ENCODE peak calls at places on chromosomes 2 and 18, in five cellular contexts. One of them, this sample, is unnamed. For H3K4me1, the result is how much of the 10 kb centered on the place peaks cover.

GRCh38 chr2:120818441-120818920 is 82.8 kb downstream of the GLI2 start:
- DNase-seq in adrenal gland: peak
- DNase-seq in hepatocyte: no peak
- DNase-seq in endothelial cell of umbilical vein: no peak
- DNase-seq in right lobe of liver: peak
- DNase-seq in this sample: peak

GRCh38 chr18:79684787-79685186 is 5.2 kb downstream of the CTDP1 start:
- DNase-seq in endothelial cell of umbilical vein: peak
- DNase-seq in adrenal gland: no peak
- DNase-seq in right lobe of liver: no peak
- DNase-seq in hepatocyte: no peak
- DNase-seq in this sample: no peak

GRCh38 chr2:69939722-69940121 is 21.7 kb downstream of the ASPRV1 start:
- DNase-seq in endothelial cell of umbilical vein: no peak
- DNase-seq in adrenal gland: no peak
- DNase-seq in right lobe of liver: no peak
- DNase-seq in hepatocyte: no peak
- DNase-seq in this sample: no peak

GRCh38 chr18:2846241-2846637 is 567 bp upstream of the EMILIN2 start:
- DNase-seq in right lobe of liver: no peak
- DNase-seq in endothelial cell of umbilical vein: peak
- DNase-seq in adrenal gland: no peak
- DNase-seq in hepatocyte: peak
- DNase-seq in this sample: peak

GRCh38 chr2:234880551-234881211 is 71.1 kb upstream of the SH3BP4 start:
- DNase-seq in right lobe of liver: peak
- DNase-seq in endothelial cell of umbilical vein: peak
- DNase-seq in adrenal gland: peak
- DNase-seq in hepatocyte: peak
- DNase-seq in this sample: peak

GRCh38 chr2:197708331-197708730 is 3.2 kb downstream of the MARS2 start:
- DNase-seq in right lobe of liver: no peak
- DNase-seq in hepatocyte: peak
- DNase-seq in endothelial cell of umbilical vein: peak
- DNase-seq in adrenal gland: no peak
- DNase-seq in this sample: peak

GRCh38 chr2:219058541-219059374 is 2.0 kb downstream of the IHH start:
- DNase-seq in adrenal gland: peak
- DNase-seq in right lobe of liver: peak
- DNase-seq in endothelial cell of umbilical vein: no peak
- DNase-seq in hepatocyte: peak
- DNase-seq in this sample: peak

GRCh38 chr2:238518127-238518827 is 91.5 kb downstream of the ASB1 start:
- DNase-seq in adrenal gland: no peak
- DNase-seq in right lobe of liver: peak
- DNase-seq in hepatocyte: no peak
- DNase-seq in endothelial cell of umbilical vein: no peak
- DNase-seq in this sample: peak

GRCh38 chr2:85662899-85663683 is 4.9 kb downstream of the SFTPB start:
- DNase-seq in adrenal gland: peak
- DNase-seq in hepatocyte: peak
- DNase-seq in endothelial cell of umbilical vein: peak
- DNase-seq in right lobe of liver: no peak
- DNase-seq in this sample: peak

GRCh38 chr2:176637497-176638166 is 368.4 kb downstream of the MTX2 start:
- DNase-seq in right lobe of liver: peak
- DNase-seq in adrenal gland: peak
- DNase-seq in hepatocyte: peak
- DNase-seq in endothelial cell of umbilical vein: peak
- DNase-seq in this sample: peak

GRCh38 chr18:65269375-65269774 is 481.4 kb upstream of the CDH7 start:
- DNase-seq in right lobe of liver: no peak
- DNase-seq in adrenal gland: peak
- DNase-seq in hepatocyte: no peak
- DNase-seq in endothelial cell of umbilical vein: no peak
- DNase-seq in this sample: no peak

GRCh38 chr18:68397241-68398035 is 317.5 kb downstream of the TMX3 start:
- DNase-seq in endothelial cell of umbilical vein: peak
- DNase-seq in hepatocyte: no peak
- DNase-seq in adrenal gland: no peak
- DNase-seq in right lobe of liver: no peak
- DNase-seq in this sample: peak

GRCh38 chr2:241229563-241230401 is 41.3 kb downstream of the ANO7 start:
- DNase-seq in hepatocyte: no peak
- DNase-seq in endothelial cell of umbilical vein: no peak
- DNase-seq in adrenal gland: peak
- DNase-seq in right lobe of liver: peak
- DNase-seq in this sample: no peak

GRCh38 chr2:154568413-154568812 is 130.1 kb upstream of the KCNJ3 start:
- DNase-seq in right lobe of liver: no peak
- DNase-seq in hepatocyte: no peak
- DNase-seq in endothelial cell of umbilical vein: no peak
- DNase-seq in adrenal gland: no peak
- DNase-seq in this sample: no peak

GRCh38 chr2:69131452-69131851 is 118.5 kb downstream of the ANTXR1 start:
- DNase-seq in adrenal gland: no peak
- DNase-seq in hepatocyte: no peak
- DNase-seq in endothelial cell of umbilical vein: no peak
- DNase-seq in right lobe of liver: no peak
- DNase-seq in this sample: no peak

GRCh38 chr2:171874517-171874916 is 19.5 kb downstream of the SLC25A12 start:
- DNase-seq in endothelial cell of umbilical vein: no peak
- DNase-seq in hepatocyte: no peak
- DNase-seq in right lobe of liver: no peak
- DNase-seq in adrenal gland: no peak
- DNase-seq in this sample: no peak

GRCh38 chr2:176188218-176188968 is at the start of gene HOXD1:
- DNase-seq in hepatocyte: peak
- DNase-seq in right lobe of liver: no peak
- DNase-seq in endothelial cell of umbilical vein: peak
- DNase-seq in adrenal gland: peak
- DNase-seq in this sample: peak

GRCh38 chr2:240784629-240785423 is 35.2 kb downstream of the KIF1A start:
- DNase-seq in right lobe of liver: peak
- DNase-seq in adrenal gland: no peak
- DNase-seq in hepatocyte: no peak
- DNase-seq in endothelial cell of umbilical vein: no peak
- DNase-seq in this sample: no peak

GRCh38 chr2:4745596-4745995 is 946.6 kb upstream of the SOX11 start:
- DNase-seq in hepatocyte: no peak
- DNase-seq in endothelial cell of umbilical vein: no peak
- DNase-seq in right lobe of liver: no peak
- DNase-seq in adrenal gland: no peak
- DNase-seq in this sample: no peak

GRCh38 chr2:15818881-15819280 is 121.5 kb upstream of the MYCN start:
- DNase-seq in hepatocyte: no peak
- DNase-seq in right lobe of liver: no peak
- DNase-seq in endothelial cell of umbilical vein: no peak
- DNase-seq in adrenal gland: no peak
- DNase-seq in this sample: no peak

GRCh38 chr2:45182667-45183620 is 173.7 kb upstream of the SIX2 start:
- DNase-seq in endothelial cell of umbilical vein: no peak
- DNase-seq in right lobe of liver: no peak
- DNase-seq in hepatocyte: no peak
- DNase-seq in adrenal gland: no peak
- DNase-seq in this sample: peak

GRCh38 chr2:199583676-199584075 is 125.9 kb upstream of the SATB2 start:
- DNase-seq in right lobe of liver: no peak
- DNase-seq in adrenal gland: no peak
- DNase-seq in hepatocyte: no peak
- DNase-seq in endothelial cell of umbilical vein: no peak
- DNase-seq in this sample: no peak

DNA sequence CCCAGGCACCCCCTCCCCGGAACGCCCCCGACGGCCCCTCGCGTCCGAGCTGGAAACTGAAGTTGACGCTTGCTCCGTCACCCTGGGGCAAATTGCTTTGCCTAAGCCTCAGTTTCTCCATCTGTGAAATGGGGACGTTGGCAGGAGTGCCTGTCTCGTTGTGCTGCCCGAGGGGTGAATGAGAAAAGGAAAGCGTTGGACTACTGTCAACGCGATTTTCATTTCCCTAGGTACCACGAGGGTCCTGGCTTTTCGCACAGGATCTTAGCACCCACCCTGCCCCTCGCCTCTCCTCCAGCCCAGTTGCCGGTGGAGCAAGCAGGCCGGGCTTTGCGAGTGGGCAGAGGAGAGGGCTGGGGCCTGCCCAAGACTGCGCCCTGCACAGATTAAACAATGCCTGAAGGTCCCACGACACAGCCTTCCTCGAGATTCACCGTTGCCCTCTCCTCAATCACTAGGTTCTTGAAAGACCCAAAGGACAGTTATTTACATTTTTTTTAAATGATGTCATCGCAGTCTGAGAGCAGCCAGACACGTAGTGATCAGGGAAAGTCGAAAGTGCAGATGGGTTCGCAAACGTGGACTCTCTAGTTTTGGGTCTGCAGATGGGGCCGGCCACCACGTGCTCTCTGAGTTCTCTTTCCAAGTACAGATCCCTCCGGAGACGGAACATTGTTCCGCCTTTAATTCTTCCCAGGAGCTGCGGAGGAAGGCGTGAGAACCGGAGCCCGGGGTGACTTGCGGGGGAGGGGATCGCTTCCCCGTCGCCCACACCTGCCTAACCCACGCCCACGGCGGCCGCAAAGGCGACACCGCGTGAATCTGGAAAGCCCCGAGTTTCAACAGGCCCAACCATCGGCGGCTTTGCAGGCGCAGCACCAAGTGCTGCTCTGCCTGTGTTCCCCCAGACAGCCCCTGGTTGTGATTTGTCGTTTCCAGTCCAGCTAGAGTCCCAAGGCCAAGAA is 54.1 kb downstream of the PKDCC start:
- DNase-seq in right lobe of liver: peak
- DNase-seq in endothelial cell of umbilical vein: peak
- DNase-seq in adrenal gland: peak
- DNase-seq in hepatocyte: peak
- DNase-seq in this sample: peak
- H3K4me1 ChIP-seq in right lobe of liver: under half
- H3K4me1 ChIP-seq in endothelial cell of umbilical vein: under half
- H3K4me1 ChIP-seq in adrenal gland: under half
- H3K4me1 ChIP-seq in hepatocyte: under half
- H3K4me1 ChIP-seq in this sample: under half

GRCh38 chr2:47782557-47783490 is at the start of gene MSH6:
- DNase-seq in adrenal gland: peak
- DNase-seq in endothelial cell of umbilical vein: peak
- DNase-seq in hepatocyte: peak
- DNase-seq in right lobe of liver: peak
- DNase-seq in this sample: peak
- H3K4me1 ChIP-seq in adrenal gland: under half
- H3K4me1 ChIP-seq in endothelial cell of umbilical vein: under half
- H3K4me1 ChIP-seq in hepatocyte: under half
- H3K4me1 ChIP-seq in right lobe of liver: under half
- H3K4me1 ChIP-seq in this sample: under half

GRCh38 chr2:55000335-55000734 is 49.9 kb downstream of the RTN4 start:
- DNase-seq in adrenal gland: no peak
- DNase-seq in right lobe of liver: no peak
- DNase-seq in endothelial cell of umbilical vein: no peak
- DNase-seq in hepatocyte: no peak
- DNase-seq in this sample: no peak
- H3K4me1 ChIP-seq in adrenal gland: under half
- H3K4me1 ChIP-seq in right lobe of liver: under half
- H3K4me1 ChIP-seq in endothelial cell of umbilical vein: under half
- H3K4me1 ChIP-seq in hepatocyte: under half
- H3K4me1 ChIP-seq in this sample: under half

GRCh38 chr2:24354382-24354781 is 6.0 kb downstream of the ITSN2 start:
- DNase-seq in endothelial cell of umbilical vein: no peak
- DNase-seq in adrenal gland: no peak
- DNase-seq in right lobe of liver: no peak
- DNase-seq in hepatocyte: no peak
- DNase-seq in this sample: no peak
- H3K4me1 ChIP-seq in endothelial cell of umbilical vein: under half
- H3K4me1 ChIP-seq in adrenal gland: under half
- H3K4me1 ChIP-seq in right lobe of liver: under half
- H3K4me1 ChIP-seq in hepatocyte: under half
- H3K4me1 ChIP-seq in this sample: under half

DNA sequence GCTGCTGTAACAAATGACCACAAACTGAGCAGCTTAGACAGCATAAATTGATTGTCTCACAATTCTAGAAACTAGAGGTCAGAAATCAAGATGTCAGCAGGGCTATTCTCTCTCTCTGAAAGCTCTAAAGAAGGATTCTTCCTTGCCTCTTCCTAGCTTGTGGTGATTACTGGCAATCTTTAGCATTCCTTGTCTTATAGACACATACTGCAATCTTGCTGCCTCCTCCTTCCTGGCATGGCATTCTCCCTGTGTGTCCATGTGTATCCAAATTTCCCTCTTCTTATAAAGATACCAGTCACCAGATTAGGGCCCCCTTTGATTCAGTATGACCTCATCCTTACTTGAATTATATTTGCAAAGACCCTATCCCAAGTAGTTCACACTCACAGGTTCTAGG is 2.3 kb downstream of the ASB3 start:
- DNase-seq in hepatocyte: no peak
- DNase-seq in right lobe of liver: no peak
- DNase-seq in endothelial cell of umbilical vein: no peak
- DNase-seq in adrenal gland: no peak
- DNase-seq in this sample: no peak
- H3K4me1 ChIP-seq in hepatocyte: under half
- H3K4me1 ChIP-seq in right lobe of liver: under half
- H3K4me1 ChIP-seq in endothelial cell of umbilical vein: under half
- H3K4me1 ChIP-seq in adrenal gland: under half
- H3K4me1 ChIP-seq in this sample: under half

GRCh38 chr18:55248497-55248896 is 289.2 kb upstream of the CCDC68 start:
- DNase-seq in hepatocyte: no peak
- DNase-seq in right lobe of liver: no peak
- DNase-seq in adrenal gland: no peak
- DNase-seq in endothelial cell of umbilical vein: no peak
- DNase-seq in this sample: no peak
- H3K4me1 ChIP-seq in hepatocyte: under half
- H3K4me1 ChIP-seq in right lobe of liver: under half
- H3K4me1 ChIP-seq in adrenal gland: under half
- H3K4me1 ChIP-seq in endothelial cell of umbilical vein: half or more
- H3K4me1 ChIP-seq in this sample: under half

GRCh38 chr2:100416397-100416938 is 1.0 kb downstream of the CHST10 start:
- DNase-seq in adrenal gland: no peak
- DNase-seq in endothelial cell of umbilical vein: no peak
- DNase-seq in right lobe of liver: no peak
- DNase-seq in hepatocyte: no peak
- DNase-seq in this sample: peak
- H3K4me1 ChIP-seq in adrenal gland: under half
- H3K4me1 ChIP-seq in endothelial cell of umbilical vein: under half
- H3K4me1 ChIP-seq in right lobe of liver: under half
- H3K4me1 ChIP-seq in hepatocyte: under half
- H3K4me1 ChIP-seq in this sample: under half

This sample was measured in fibroblast of lung.